ENCODE peak calls at places on chromosomes 3 and 15, in six cellular contexts. One of them, this sample, is unnamed.

GRCh38 chr15:88638626-88639372 is at the start of gene ISG20:
- DNase-seq in GM12878: peak
- DNase-seq in IMR-90: peak
- DNase-seq in K562: peak
- DNase-seq in A549: peak
- DNase-seq in HepG2: peak
- DNase-seq in this sample: peak

GRCh38 chr3:148147896-148148295 is 549.8 kb upstream of the AGTR1 start:
- DNase-seq in GM12878: no peak
- DNase-seq in IMR-90: no peak
- DNase-seq in K562: no peak
- DNase-seq in A549: no peak
- DNase-seq in HepG2: no peak
- DNase-seq in this sample: no peak

GRCh38 chr3:99683465-99683864 is 45.1 kb downstream of the COL8A1 start:
- DNase-seq in GM12878: no peak
- DNase-seq in IMR-90: no peak
- DNase-seq in K562: no peak
- DNase-seq in A549: no peak
- DNase-seq in HepG2: no peak
- DNase-seq in this sample: no peak

GRCh38 chr3:108931025-108931424 is 22.7 kb downstream of the GUCA1C start:
- DNase-seq in GM12878: no peak
- DNase-seq in IMR-90: no peak
- DNase-seq in K562: no peak
- DNase-seq in A549: no peak
- DNase-seq in HepG2: no peak
- DNase-seq in this sample: no peak

GRCh38 chr3:46864051-46864881 is 1.0 kb upstream of the MYL3 start:
- DNase-seq in GM12878: no peak
- DNase-seq in IMR-90: no peak
- DNase-seq in K562: no peak
- DNase-seq in A549: no peak
- DNase-seq in HepG2: no peak
- DNase-seq in this sample: peak

GRCh38 chr15:75034615-75035014 is 11.2 kb downstream of the PPCDC start:
- DNase-seq in GM12878: no peak
- DNase-seq in IMR-90: no peak
- DNase-seq in K562: no peak
- DNase-seq in A549: no peak
- DNase-seq in HepG2: no peak
- DNase-seq in this sample: no peak

GRCh38 chr3:129702934-129703712 is 96.6 kb upstream of the PLXND1 start:
- DNase-seq in GM12878: no peak
- DNase-seq in IMR-90: peak
- DNase-seq in K562: no peak
- DNase-seq in A549: peak
- DNase-seq in HepG2: no peak
- DNase-seq in this sample: no peak

GRCh38 chr3:81545572-81545971 is 215.9 kb downstream of the GBE1 start:
- DNase-seq in GM12878: no peak
- DNase-seq in IMR-90: peak
- DNase-seq in K562: no peak
- DNase-seq in A549: peak
- DNase-seq in HepG2: no peak
- DNase-seq in this sample: no peak

GRCh38 chr3:184373422-184373821 is 4.6 kb downstream of the THPO start:
- DNase-seq in GM12878: no peak
- DNase-seq in IMR-90: no peak
- DNase-seq in K562: no peak
- DNase-seq in A549: no peak
- DNase-seq in HepG2: no peak
- DNase-seq in this sample: no peak

GRCh38 chr3:127422663-127423375 is 135.0 kb upstream of the PRR20G start:
- DNase-seq in GM12878: no peak
- DNase-seq in IMR-90: no peak
- DNase-seq in K562: no peak
- DNase-seq in A549: no peak
- DNase-seq in HepG2: no peak
- DNase-seq in this sample: no peak

GRCh38 chr15:68379058-68379758 is 52.8 kb downstream of the ITGA11 start:
- DNase-seq in GM12878: no peak
- DNase-seq in IMR-90: no peak
- DNase-seq in K562: no peak
- DNase-seq in A549: no peak
- DNase-seq in HepG2: no peak
- DNase-seq in this sample: no peak

GRCh38 chr3:21942328-21942727 is 191.3 kb upstream of the ZNF385D start:
- DNase-seq in GM12878: no peak
- DNase-seq in IMR-90: peak
- DNase-seq in K562: no peak
- DNase-seq in A549: no peak
- DNase-seq in HepG2: no peak
- DNase-seq in this sample: no peak

GRCh38 chr3:5140230-5140621 is 18.1 kb downstream of the ARL8B start:
- DNase-seq in GM12878: no peak
- DNase-seq in IMR-90: no peak
- DNase-seq in K562: no peak
- DNase-seq in A549: no peak
- DNase-seq in HepG2: no peak
- DNase-seq in this sample: no peak

GRCh38 chr3:184652465-184652864 is 59.4 kb downstream of the MAGEF1 start:
- DNase-seq in GM12878: no peak
- DNase-seq in IMR-90: no peak
- DNase-seq in K562: no peak
- DNase-seq in A549: no peak
- DNase-seq in HepG2: no peak
- DNase-seq in this sample: no peak

GRCh38 chr15:41870689-41871081 is 23.2 kb downstream of the SPTBN5 start:
- DNase-seq in GM12878: no peak
- DNase-seq in IMR-90: peak
- DNase-seq in K562: peak
- DNase-seq in A549: no peak
- DNase-seq in HepG2: no peak
- DNase-seq in this sample: no peak

GRCh38 chr3:139827833-139828232 is 107.2 kb upstream of the CLSTN2 start:
- DNase-seq in GM12878: no peak
- DNase-seq in IMR-90: no peak
- DNase-seq in K562: no peak
- DNase-seq in A549: no peak
- DNase-seq in HepG2: no peak
- DNase-seq in this sample: no peak

DNA sequence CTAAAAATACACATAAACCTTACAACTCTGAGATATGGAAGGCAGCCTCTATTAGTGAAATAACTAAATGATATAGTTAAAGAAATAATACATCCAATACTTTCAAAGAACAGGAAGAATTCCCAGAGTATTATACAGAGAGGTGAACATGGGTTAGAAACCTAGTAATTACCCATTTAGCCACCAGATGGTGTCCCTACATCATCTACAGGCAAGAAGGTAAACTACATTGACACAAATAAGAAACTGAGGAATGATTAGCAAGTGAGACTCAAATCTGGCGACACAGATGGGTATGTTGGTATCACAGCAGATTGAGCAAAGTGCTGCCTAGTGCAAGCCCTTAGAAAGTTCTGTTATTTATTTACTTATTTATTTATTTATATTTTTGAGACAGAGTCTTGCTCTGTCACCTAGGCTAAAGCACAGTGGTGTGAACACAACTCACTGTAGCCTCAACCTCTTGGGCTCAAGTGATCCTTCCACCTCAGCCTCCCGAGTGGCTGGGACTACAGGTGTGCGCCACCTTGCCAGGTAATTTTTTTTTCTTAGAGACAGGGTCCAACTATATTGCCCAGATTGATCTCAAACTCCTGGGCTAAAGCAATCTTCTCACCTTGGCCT is 28.2 kb downstream of the NEK4 start:
- DNase-seq in GM12878: peak
- DNase-seq in IMR-90: peak
- DNase-seq in K562: peak
- DNase-seq in A549: peak
- DNase-seq in HepG2: peak
- DNase-seq in this sample: peak
- TF ChIP-seq SMC3 in GM12878: peak
- TF ChIP-seq SMC3 in IMR-90: peak
- TF ChIP-seq SMC3 in K562: peak
- TF ChIP-seq SMC3 in A549: peak
- TF ChIP-seq SMC3 in HepG2: peak
- TF ChIP-seq SMC3 in this sample: peak

DNA sequence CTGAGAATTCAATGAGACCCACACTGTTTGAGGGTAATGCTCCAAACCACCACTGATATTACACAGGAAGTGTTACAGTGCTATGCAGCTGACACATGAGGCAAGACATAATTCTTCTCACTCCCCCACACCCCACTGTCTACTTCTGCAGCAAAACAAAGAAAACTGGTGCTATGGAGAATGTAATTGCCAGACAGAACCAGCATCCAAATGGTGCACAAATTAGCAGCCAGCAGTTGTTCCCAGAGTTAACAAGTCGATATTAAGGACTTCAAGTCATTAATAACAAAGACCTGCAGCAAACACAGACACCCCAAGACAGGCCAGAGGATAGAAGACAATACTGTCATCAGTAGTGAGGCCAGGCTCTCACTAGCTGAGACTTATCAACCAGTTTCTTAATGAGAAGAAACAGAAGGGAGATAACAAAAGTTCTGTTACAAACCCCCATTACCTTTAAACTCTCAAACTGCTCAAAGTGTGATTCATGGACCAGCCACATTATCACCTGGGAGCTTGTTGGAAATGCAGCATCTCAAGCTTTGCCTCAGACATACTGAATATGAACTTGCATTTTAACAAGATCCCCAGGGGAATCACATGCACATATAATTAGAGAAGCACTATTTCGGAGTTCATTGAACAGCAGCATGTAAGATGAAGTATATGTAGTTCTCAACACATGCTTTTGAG is 58.7 kb upstream of the FNDC3B start:
- DNase-seq in GM12878: no peak
- DNase-seq in IMR-90: peak
- DNase-seq in K562: peak
- DNase-seq in A549: no peak
- DNase-seq in HepG2: no peak
- DNase-seq in this sample: no peak
- TF ChIP-seq SMC3 in GM12878: no peak
- TF ChIP-seq SMC3 in IMR-90: no peak
- TF ChIP-seq SMC3 in K562: no peak
- TF ChIP-seq SMC3 in A549: no peak
- TF ChIP-seq SMC3 in HepG2: no peak
- TF ChIP-seq SMC3 in this sample: no peak

GRCh38 chr3:150036780-150037179 is 66.1 kb upstream of the PFN2 start:
- DNase-seq in GM12878: no peak
- DNase-seq in IMR-90: no peak
- DNase-seq in K562: no peak
- DNase-seq in A549: no peak
- DNase-seq in HepG2: no peak
- DNase-seq in this sample: no peak

GRCh38 chr3:150040097-150040496 is 69.4 kb upstream of the PFN2 start:
- DNase-seq in GM12878: no peak
- DNase-seq in IMR-90: no peak
- DNase-seq in K562: no peak
- DNase-seq in A549: no peak
- DNase-seq in HepG2: no peak
- DNase-seq in this sample: no peak

GRCh38 chr3:150041877-150042276 is 71.2 kb upstream of the PFN2 start:
- DNase-seq in GM12878: no peak
- DNase-seq in IMR-90: no peak
- DNase-seq in K562: no peak
- DNase-seq in A549: no peak
- DNase-seq in HepG2: no peak
- DNase-seq in this sample: no peak

GRCh38 chr3:150035910-150036661 is 65.4 kb upstream of the PFN2 start:
- DNase-seq in GM12878: no peak
- DNase-seq in IMR-90: no peak
- DNase-seq in K562: no peak
- DNase-seq in A549: no peak
- DNase-seq in HepG2: no peak
- DNase-seq in this sample: no peak

GRCh38 chr3:150038830-150039229 is 68.1 kb upstream of the PFN2 start:
- DNase-seq in GM12878: no peak
- DNase-seq in IMR-90: no peak
- DNase-seq in K562: peak
- DNase-seq in A549: peak
- DNase-seq in HepG2: peak
- DNase-seq in this sample: no peak
- TF ChIP-seq SMC3 in GM12878: no peak
- TF ChIP-seq SMC3 in IMR-90: no peak
- TF ChIP-seq SMC3 in K562: no peak
- TF ChIP-seq SMC3 in A549: no peak
- TF ChIP-seq SMC3 in HepG2: no peak
- TF ChIP-seq SMC3 in this sample: no peak

GRCh38 chr3:111311126-111311525 is 230.9 kb upstream of the CD96 start:
- DNase-seq in GM12878: no peak
- DNase-seq in IMR-90: no peak
- DNase-seq in K562: no peak
- DNase-seq in A549: no peak
- DNase-seq in HepG2: no peak
- DNase-seq in this sample: no peak

GRCh38 chr3:111314146-111314873 is 227.7 kb upstream of the CD96 start:
- DNase-seq in GM12878: no peak
- DNase-seq in IMR-90: no peak
- DNase-seq in K562: no peak
- DNase-seq in A549: no peak
- DNase-seq in HepG2: no peak
- DNase-seq in this sample: no peak

GRCh38 chr3:111307676-111308075 is 234.3 kb upstream of the CD96 start:
- DNase-seq in GM12878: no peak
- DNase-seq in IMR-90: no peak
- DNase-seq in K562: no peak
- DNase-seq in A549: no peak
- DNase-seq in HepG2: no peak
- DNase-seq in this sample: no peak

GRCh38 chr3:111315911-111316310 is 226.1 kb upstream of the CD96 start:
- DNase-seq in GM12878: no peak
- DNase-seq in IMR-90: peak
- DNase-seq in K562: no peak
- DNase-seq in A549: no peak
- DNase-seq in HepG2: no peak
- DNase-seq in this sample: no peak

DNA sequence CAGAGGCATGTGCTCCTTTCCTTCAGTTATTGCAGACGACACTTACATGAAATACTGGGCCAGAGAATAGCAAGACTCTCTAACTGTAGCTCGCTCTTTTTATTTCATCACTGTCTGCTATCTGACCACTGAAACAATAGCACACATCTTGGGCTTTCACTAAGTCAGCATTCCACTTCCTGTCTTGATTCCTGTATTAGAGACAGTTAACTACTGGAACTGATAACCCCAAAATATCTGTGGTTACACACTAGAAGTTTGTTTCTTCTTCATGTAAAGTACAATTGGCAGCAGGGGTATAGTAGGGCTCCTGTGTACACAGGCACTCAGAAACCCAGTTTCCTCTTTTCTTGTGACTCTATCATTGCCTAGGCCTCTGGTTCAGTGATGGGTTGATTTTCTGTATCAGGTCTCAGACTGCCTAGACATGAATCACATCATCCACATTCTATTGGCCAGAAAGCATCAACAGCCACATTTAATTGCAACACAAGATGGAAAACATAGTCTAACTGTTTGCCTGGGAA is 230.2 kb upstream of the CD96 start:
- DNase-seq in GM12878: no peak
- DNase-seq in IMR-90: peak
- DNase-seq in K562: no peak
- DNase-seq in A549: no peak
- DNase-seq in HepG2: no peak
- DNase-seq in this sample: no peak
- TF ChIP-seq SMC3 in GM12878: no peak
- TF ChIP-seq SMC3 in IMR-90: no peak
- TF ChIP-seq SMC3 in K562: no peak
- TF ChIP-seq SMC3 in A549: no peak
- TF ChIP-seq SMC3 in HepG2: no peak
- TF ChIP-seq SMC3 in this sample: no peak

GRCh38 chr3:123285066-123285465 is 83.3 kb downstream of the SEC22A start:
- DNase-seq in GM12878: no peak
- DNase-seq in IMR-90: no peak
- DNase-seq in K562: no peak
- DNase-seq in A549: no peak
- DNase-seq in HepG2: no peak
- DNase-seq in this sample: no peak
- TF ChIP-seq SMC3 in GM12878: no peak
- TF ChIP-seq SMC3 in IMR-90: no peak
- TF ChIP-seq SMC3 in K562: no peak
- TF ChIP-seq SMC3 in A549: no peak
- TF ChIP-seq SMC3 in HepG2: no peak
- TF ChIP-seq SMC3 in this sample: no peak